ENCODE peak calls at places on chromosomes 2 and 18, in four cellular contexts. C is neural crest cell, U is B cell, O is HFFc6. Z is an unnamed sample.

GRCh38 chr2:131076707-131077106 is 16.6 kb downstream of the FAM168B start:
- DNase-seq in U (no peak), O (no peak), C (no peak), Z (no peak)

GRCh38 chr18:45107425-45107824 is 426.7 kb downstream of the SETBP1 start:
- DNase-seq in C (no peak), O (peak), U (no peak), Z (peak)

GRCh38 chr2:234500394-234501006 is 3.6 kb upstream of the ARL4C start:
- DNase-seq in U (peak), O (peak), C (peak), Z (peak)

GRCh38 chr18:22604986-22605421 is 187.3 kb upstream of the CTAGE1 start:
- DNase-seq in U (no peak), C (no peak), O (no peak), Z (peak)

GRCh38 chr2:134282638-134283400 is 28.9 kb downstream of the MGAT5 start:
- DNase-seq in U (no peak), C (no peak), O (no peak), Z (no peak)

GRCh38 chr2:234444888-234445287 is 52.0 kb downstream of the ARL4C start:
- DNase-seq in O (peak), C (no peak), U (peak), Z (peak)

GRCh38 chr2:23561088-23561487 is 176.1 kb downstream of the KLHL29 start:
- DNase-seq in U (no peak), O (no peak), C (no peak), Z (no peak)

GRCh38 chr18:78896111-78896510 is 83.5 kb upstream of the SALL3 start:
- DNase-seq in C (no peak), O (no peak), U (no peak), Z (no peak)

GRCh38 chr18:29892960-29893558 is 1149.5 kb downstream of the DSC3 start:
- DNase-seq in C (no peak), O (no peak), U (no peak), Z (no peak)

GRCh38 chr18:37320320-37320719 is 245.3 kb downstream of the CELF4 start:
- DNase-seq in C (no peak), O (no peak), U (no peak), Z (no peak)

DNA sequence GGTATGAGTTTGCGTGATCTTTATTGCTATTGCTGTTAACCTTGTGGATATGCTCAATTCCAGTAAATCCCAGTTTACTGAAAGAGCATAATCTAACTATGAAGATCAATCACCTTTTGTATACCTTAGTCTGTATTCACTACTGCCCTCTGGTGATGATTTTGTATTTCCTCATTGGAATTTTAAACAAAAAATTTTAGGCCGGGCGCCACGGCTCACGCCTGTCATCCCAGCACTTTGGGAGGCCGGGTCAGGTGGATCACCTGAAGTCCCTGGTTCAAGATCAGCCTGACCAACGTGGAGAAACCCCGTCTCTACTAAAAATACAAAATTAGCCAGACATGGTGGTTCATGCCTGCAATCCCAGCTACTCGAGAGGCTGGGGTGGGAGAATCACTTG is 5.1 kb downstream of the COMMD1 start:
- DNase-seq in C (no peak), U (no peak), O (no peak), Z (peak)
- TF ChIP-seq CTCF in C (peak), U (no peak), O (peak), Z (peak)

DNA sequence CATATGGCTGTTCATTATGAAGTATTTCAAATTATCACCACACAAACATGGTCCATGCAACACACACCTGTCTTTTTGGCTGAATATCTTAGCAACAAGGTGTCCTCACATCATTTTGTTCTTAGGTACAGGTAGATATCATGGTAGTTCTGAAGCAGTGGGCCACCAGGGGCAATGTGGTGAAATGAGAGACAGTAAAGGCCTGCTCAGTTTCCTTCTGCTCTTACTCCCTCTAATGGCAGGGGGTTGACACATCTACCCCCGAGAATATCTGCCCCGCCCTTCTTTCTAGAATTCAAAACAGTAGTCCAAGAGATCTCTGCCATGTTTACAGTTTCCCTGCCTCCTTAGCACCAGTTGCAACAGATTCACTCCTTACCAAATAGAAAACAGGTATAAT is 147.0 kb upstream of the KLHL14 start:
- DNase-seq in C (no peak), O (no peak), U (peak), Z (peak)
- TF ChIP-seq CTCF in C (peak), O (no peak), U (peak), Z (peak)

DNA sequence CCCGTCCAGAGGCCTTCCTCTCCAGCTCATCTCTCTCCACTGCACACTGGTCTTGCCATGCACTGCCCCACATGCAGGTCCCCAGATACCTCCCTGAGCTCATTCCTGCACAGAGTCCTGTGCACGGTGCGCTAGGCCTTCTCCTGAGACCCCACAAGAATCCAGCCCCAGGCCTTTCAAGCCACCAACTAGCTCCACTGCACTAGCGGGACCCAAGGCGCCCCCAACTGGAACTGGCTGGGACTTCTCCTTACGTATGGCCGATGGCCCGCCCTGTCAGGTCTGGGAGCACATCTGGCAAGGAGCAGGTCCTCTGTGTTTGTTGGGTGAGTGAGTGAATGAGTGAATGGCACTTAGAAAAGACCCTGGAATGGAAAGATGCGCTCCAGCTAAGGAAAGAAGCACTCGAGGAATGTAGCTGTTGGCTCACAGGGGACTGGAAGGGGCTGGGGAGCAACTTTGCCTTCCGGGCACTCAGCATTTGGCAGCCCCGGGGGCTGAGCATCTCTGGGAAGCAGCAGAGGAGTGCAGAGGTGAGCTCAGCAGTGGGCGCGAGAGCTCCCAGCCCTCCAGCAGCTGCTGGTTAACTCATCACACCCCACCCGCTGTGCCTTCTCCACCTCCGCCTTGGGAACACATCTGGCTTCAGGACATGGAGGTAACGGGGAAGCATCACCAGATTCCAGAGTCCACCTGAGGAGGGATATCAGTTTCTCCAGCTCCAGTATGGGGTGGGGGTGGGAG is 223.1 kb downstream of the GLI2 start:
- DNase-seq in O (no peak), C (peak), U (no peak), Z (no peak)
- TF ChIP-seq CTCF in O (peak), C (peak), U (no peak), Z (peak)

DNA sequence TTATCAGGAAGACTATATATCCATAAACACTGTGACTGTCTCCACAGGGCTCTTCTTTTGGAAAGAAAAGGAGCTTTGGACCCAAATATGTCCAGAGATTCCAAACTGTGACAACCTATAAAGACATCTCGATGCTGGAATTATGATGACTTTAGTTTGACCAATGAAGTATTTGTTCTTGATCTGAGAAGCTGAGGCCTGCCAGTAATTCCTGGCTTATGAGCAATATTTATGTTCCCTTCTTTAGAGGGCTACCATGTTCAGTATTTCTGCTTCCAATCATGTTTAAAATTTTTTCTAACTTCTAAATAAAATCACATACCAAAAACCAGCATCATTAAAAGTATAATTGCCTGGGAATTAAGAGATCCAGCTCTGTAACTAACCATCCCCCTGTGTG is 41.1 kb downstream of the FEZ2 start:
- DNase-seq in U (no peak), C (no peak), O (peak), Z (no peak)
- TF ChIP-seq CTCF in U (no peak), C (no peak), O (no peak), Z (no peak)